ENCODE peak calls at places on chromosome 6, in seven cellular contexts. Y is keratinocyte, N is SW 1271, O is AG09319, U is H4, B is fibroblast of gingiva, F is adipocyte. V is an unnamed sample.

GRCh38 chr6:38173909-38174308 is 354.4 kb downstream of the ZFAND3 start:
- DNase-seq in Y (no peak), N (no peak), O (no peak), U (no peak), B (no peak), F (no peak), V (no peak)

GRCh38 chr6:138590796-138591709 is 91.8 kb upstream of the NHSL1 start:
- DNase-seq in Y (no peak), N (peak), O (peak), U (peak), B (peak), F (peak), V (peak)

GRCh38 chr6:120202878-120203277 is 853.3 kb upstream of the MAN1A1 start:
- DNase-seq in Y (no peak), N (no peak), O (no peak), U (no peak), B (no peak), F (no peak), V (no peak)

GRCh38 chr6:144912474-144912873 is 627.3 kb downstream of the UTRN start:
- DNase-seq in Y (no peak), N (no peak), O (peak), U (peak), B (peak), F (peak), V (no peak)

GRCh38 chr6:2949536-2950083 is 21.8 kb downstream of the SERPINB6 start:
- DNase-seq in Y (no peak), N (no peak), O (no peak), U (no peak), B (no peak), F (no peak), V (no peak)

GRCh38 chr6:37868447-37868825 is 48.9 kb downstream of the ZFAND3 start:
- DNase-seq in Y (no peak), N (peak), O (no peak), U (no peak), B (no peak), F (no peak), V (no peak)

GRCh38 chr6:150485559-150486517 is 113.8 kb upstream of the PLEKHG1 start:
- DNase-seq in Y (no peak), N (no peak), O (no peak), U (no peak), B (no peak), F (no peak), V (no peak)

GRCh38 chr6:90175627-90176538 is 120.8 kb downstream of the BACH2 start:
- DNase-seq in Y (peak), N (no peak), O (no peak), U (no peak), B (no peak), F (no peak), V (no peak)

GRCh38 chr6:39048481-39049399 is at the start of gene GLP1R:
- DNase-seq in Y (no peak), N (no peak), O (no peak), U (no peak), B (no peak), F (no peak), V (no peak)

V was measured in Panc1.